ENCODE peak calls at places on chromosome 4, in ten cellular contexts. One of them, this sample, is unnamed.
A peak's percentile ranks its signal among the peaks of the same experiment; 100 is the strongest.

GRCh38 chr4:19592391-19592790 is 659.3 kb upstream of the SLIT2 start:
- DNase-seq in endothelial cell of umbilical vein: no peak
- DNase-seq in suprapubic skin: no peak
- DNase-seq in A549: no peak
- DNase-seq in adrenal gland: no peak
- DNase-seq in sigmoid colon: no peak
- DNase-seq in tibial nerve: no peak
- DNase-seq in HCT116: no peak
- DNase-seq in breast epithelium: no peak
- DNase-seq in uterus: no peak
- DNase-seq in this sample: no peak

GRCh38 chr4:152735302-152735917 is 44.1 kb downstream of the TIGD4 start:
- DNase-seq in endothelial cell of umbilical vein: peak; percentile 41
- DNase-seq in suprapubic skin: no peak
- DNase-seq in A549: peak; percentile 11
- DNase-seq in adrenal gland: no peak
- DNase-seq in sigmoid colon: no peak
- DNase-seq in tibial nerve: no peak
- DNase-seq in HCT116: peak; percentile 12
- DNase-seq in breast epithelium: no peak
- DNase-seq in uterus: no peak
- DNase-seq in this sample: no peak

GRCh38 chr4:19735012-19735411 is 516.7 kb upstream of the SLIT2 start:
- DNase-seq in endothelial cell of umbilical vein: no peak
- DNase-seq in suprapubic skin: no peak
- DNase-seq in A549: no peak
- DNase-seq in adrenal gland: no peak
- DNase-seq in sigmoid colon: no peak
- DNase-seq in tibial nerve: no peak
- DNase-seq in HCT116: no peak
- DNase-seq in breast epithelium: no peak
- DNase-seq in uterus: no peak
- DNase-seq in this sample: no peak

GRCh38 chr4:57430706-57431105 is 320.5 kb upstream of the IGFBP7 start:
- DNase-seq in endothelial cell of umbilical vein: no peak
- DNase-seq in suprapubic skin: no peak
- DNase-seq in A549: no peak
- DNase-seq in adrenal gland: no peak
- DNase-seq in sigmoid colon: no peak
- DNase-seq in tibial nerve: no peak
- DNase-seq in HCT116: no peak
- DNase-seq in breast epithelium: no peak
- DNase-seq in uterus: no peak
- DNase-seq in this sample: no peak

GRCh38 chr4:119536572-119537528 is 91.8 kb downstream of the PDE5A start:
- DNase-seq in endothelial cell of umbilical vein: peak; percentile 3
- DNase-seq in suprapubic skin: no peak
- DNase-seq in A549: no peak
- DNase-seq in adrenal gland: no peak
- DNase-seq in sigmoid colon: no peak
- DNase-seq in tibial nerve: no peak
- DNase-seq in HCT116: no peak
- DNase-seq in breast epithelium: no peak
- DNase-seq in uterus: no peak
- DNase-seq in this sample: no peak

GRCh38 chr4:81628489-81628888 is 156.8 kb upstream of the RASGEF1B start:
- DNase-seq in endothelial cell of umbilical vein: no peak
- DNase-seq in suprapubic skin: no peak
- DNase-seq in A549: no peak
- DNase-seq in adrenal gland: no peak
- DNase-seq in sigmoid colon: no peak
- DNase-seq in tibial nerve: no peak
- DNase-seq in HCT116: no peak
- DNase-seq in breast epithelium: no peak
- DNase-seq in uterus: no peak
- DNase-seq in this sample: no peak

GRCh38 chr4:88015659-88016295 is 8.3 kb downstream of the PKD2 start:
- DNase-seq in endothelial cell of umbilical vein: no peak
- DNase-seq in suprapubic skin: no peak
- DNase-seq in A549: no peak
- DNase-seq in adrenal gland: no peak
- DNase-seq in sigmoid colon: no peak
- DNase-seq in tibial nerve: no peak
- DNase-seq in HCT116: no peak
- DNase-seq in breast epithelium: no peak
- DNase-seq in uterus: no peak
- DNase-seq in this sample: no peak

GRCh38 chr4:122917731-122918130 is 4.7 kb downstream of the NUDT6 start:
- DNase-seq in endothelial cell of umbilical vein: peak; percentile 85
- DNase-seq in suprapubic skin: no peak
- DNase-seq in A549: no peak
- DNase-seq in adrenal gland: no peak
- DNase-seq in sigmoid colon: no peak
- DNase-seq in tibial nerve: no peak
- DNase-seq in HCT116: no peak
- DNase-seq in breast epithelium: no peak
- DNase-seq in uterus: no peak
- DNase-seq in this sample: no peak

GRCh38 chr4:122773021-122773420 is 40.5 kb downstream of the BBS12 start:
- DNase-seq in endothelial cell of umbilical vein: peak; percentile 29
- DNase-seq in suprapubic skin: no peak
- DNase-seq in A549: no peak
- DNase-seq in adrenal gland: no peak
- DNase-seq in sigmoid colon: no peak
- DNase-seq in tibial nerve: no peak
- DNase-seq in HCT116: no peak
- DNase-seq in breast epithelium: no peak
- DNase-seq in uterus: no peak
- DNase-seq in this sample: no peak

GRCh38 chr4:186029731-186030421 is 39.1 kb upstream of the TLR3 start:
- DNase-seq in endothelial cell of umbilical vein: peak; percentile 85
- DNase-seq in suprapubic skin: no peak
- DNase-seq in A549: no peak
- DNase-seq in adrenal gland: peak; percentile 93
- DNase-seq in sigmoid colon: peak; percentile 90
- DNase-seq in tibial nerve: peak; percentile 28
- DNase-seq in HCT116: no peak
- DNase-seq in breast epithelium: peak; percentile 58
- DNase-seq in uterus: peak; percentile 64
- DNase-seq in this sample: peak; percentile 74

GRCh38 chr4:67292045-67292444 is 253.3 kb downstream of the CENPC start:
- DNase-seq in endothelial cell of umbilical vein: no peak
- DNase-seq in suprapubic skin: no peak
- DNase-seq in A549: no peak
- DNase-seq in adrenal gland: no peak
- DNase-seq in sigmoid colon: no peak
- DNase-seq in tibial nerve: no peak
- DNase-seq in HCT116: no peak
- DNase-seq in breast epithelium: no peak
- DNase-seq in uterus: no peak
- DNase-seq in this sample: no peak

DNA sequence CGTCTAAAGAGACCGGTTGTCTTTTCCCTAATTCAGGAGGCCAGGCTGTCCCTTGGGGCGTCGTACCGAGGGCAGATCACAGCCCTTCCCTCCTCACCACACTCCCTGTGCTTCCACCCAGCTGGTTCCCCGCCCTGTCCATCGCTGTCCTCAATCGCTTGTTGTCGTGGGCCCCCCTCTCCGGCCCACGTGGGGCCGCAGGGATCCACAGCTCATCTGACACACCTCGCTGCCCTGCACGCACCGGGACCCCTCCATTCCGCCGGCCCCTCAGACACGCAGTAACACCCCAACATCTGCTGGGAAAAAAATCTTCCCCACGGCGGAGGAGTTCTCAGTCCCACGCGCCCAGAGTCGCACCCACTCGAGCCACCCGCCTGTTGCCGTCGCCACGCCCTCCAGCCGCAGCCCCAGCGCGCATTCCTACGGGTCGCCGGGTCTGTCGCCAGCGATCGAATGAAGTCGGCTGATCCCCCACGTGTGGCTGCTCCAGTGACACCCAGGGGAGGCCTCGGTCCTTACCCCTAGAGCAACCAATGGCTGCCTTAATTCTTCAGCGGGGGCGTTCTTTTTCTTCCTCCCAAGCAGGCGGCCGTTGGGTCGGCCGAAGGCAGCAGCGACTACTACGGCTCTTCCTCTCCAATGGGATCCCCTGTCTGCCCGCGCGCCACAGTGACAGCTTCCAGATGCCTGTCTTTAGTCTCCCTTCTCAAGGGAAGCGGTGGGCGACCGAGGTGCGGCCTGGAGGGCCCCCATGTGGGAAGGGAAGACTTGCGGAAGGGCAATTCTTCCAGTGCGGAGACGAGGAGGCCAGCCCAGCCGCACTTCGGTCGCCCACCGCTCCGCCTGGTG is 885 bp upstream of the SEPTIN11 start:
- DNase-seq in endothelial cell of umbilical vein: peak; percentile 75
- DNase-seq in suprapubic skin: peak; percentile 89
- DNase-seq in A549: peak; percentile 55
- DNase-seq in adrenal gland: peak; percentile 81
- DNase-seq in sigmoid colon: peak; percentile 90
- DNase-seq in tibial nerve: peak; percentile 34
- DNase-seq in HCT116: peak; percentile 59
- DNase-seq in breast epithelium: peak; percentile 73
- DNase-seq in uterus: peak; percentile 73
- DNase-seq in this sample: peak; percentile 63
- TF ChIP-seq POLR2A in endothelial cell of umbilical vein: no peak
- TF ChIP-seq POLR2A in suprapubic skin: peak; percentile 12
- TF ChIP-seq POLR2A in A549: no peak
- TF ChIP-seq POLR2A in adrenal gland: no peak
- TF ChIP-seq POLR2A in sigmoid colon: no peak
- TF ChIP-seq POLR2A in tibial nerve: no peak
- TF ChIP-seq POLR2A in HCT116: no peak
- TF ChIP-seq POLR2A in breast epithelium: no peak
- TF ChIP-seq POLR2A in uterus: peak; percentile 11
- TF ChIP-seq POLR2A in this sample: no peak

GRCh38 chr4:168678751-168679366 is 182.0 kb downstream of the PALLD start:
- DNase-seq in endothelial cell of umbilical vein: no peak
- DNase-seq in suprapubic skin: no peak
- DNase-seq in A549: no peak
- DNase-seq in adrenal gland: no peak
- DNase-seq in sigmoid colon: no peak
- DNase-seq in tibial nerve: no peak
- DNase-seq in HCT116: no peak
- DNase-seq in breast epithelium: no peak
- DNase-seq in uterus: no peak
- DNase-seq in this sample: no peak
- TF ChIP-seq POLR2A in endothelial cell of umbilical vein: no peak
- TF ChIP-seq POLR2A in suprapubic skin: no peak
- TF ChIP-seq POLR2A in A549: no peak
- TF ChIP-seq POLR2A in adrenal gland: no peak
- TF ChIP-seq POLR2A in sigmoid colon: no peak
- TF ChIP-seq POLR2A in tibial nerve: no peak
- TF ChIP-seq POLR2A in HCT116: no peak
- TF ChIP-seq POLR2A in breast epithelium: no peak
- TF ChIP-seq POLR2A in uterus: no peak
- TF ChIP-seq POLR2A in this sample: no peak

DNA sequence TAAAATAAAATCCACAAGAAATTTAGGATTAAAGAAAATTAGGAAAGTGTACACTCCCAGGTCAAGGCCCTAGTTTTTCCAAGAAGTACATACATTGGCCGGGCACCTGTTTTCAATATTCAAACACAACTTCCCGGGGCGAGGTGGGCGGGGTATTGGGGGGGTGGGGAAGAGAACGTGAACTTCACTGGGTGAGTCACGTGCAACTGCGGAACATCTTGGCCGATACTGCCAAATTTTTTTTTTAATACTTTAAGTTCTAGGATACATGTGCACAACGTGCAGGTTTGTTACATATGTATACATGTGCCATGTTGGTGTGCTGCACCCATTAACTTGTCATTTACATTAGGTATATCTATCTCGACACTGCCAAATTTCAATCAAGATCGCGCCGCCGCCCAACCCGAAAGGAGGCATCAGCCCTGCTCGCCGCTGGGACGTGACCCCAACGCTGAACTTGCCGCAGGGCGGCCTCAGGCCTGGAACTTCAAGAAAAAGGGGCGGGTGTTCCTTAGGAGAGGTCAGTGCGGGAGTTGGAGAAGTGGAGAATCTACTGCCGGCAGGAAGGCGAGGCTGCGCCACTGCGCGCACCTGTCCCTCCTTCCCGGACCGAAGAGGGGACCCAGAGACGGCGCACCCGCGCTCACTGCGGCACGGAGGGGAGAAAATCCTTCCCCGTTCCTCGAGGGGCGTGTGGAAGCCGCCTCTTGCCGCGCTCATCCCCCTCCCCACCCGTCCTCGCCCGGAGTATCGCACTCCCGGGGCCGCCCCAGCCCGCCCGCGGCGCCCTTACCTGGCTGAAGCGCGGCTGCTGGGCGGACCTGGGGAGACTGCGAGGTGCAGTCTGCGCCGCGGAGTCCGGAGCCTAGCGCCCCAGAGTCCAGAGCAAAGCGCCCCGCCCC is at the start of gene TEC:
- DNase-seq in endothelial cell of umbilical vein: peak; percentile 22
- DNase-seq in suprapubic skin: peak; percentile 85
- DNase-seq in A549: peak; percentile 38
- DNase-seq in adrenal gland: peak; percentile 74
- DNase-seq in sigmoid colon: peak; percentile 73
- DNase-seq in tibial nerve: peak; percentile 17
- DNase-seq in HCT116: peak; percentile 48
- DNase-seq in breast epithelium: no peak
- DNase-seq in uterus: no peak
- DNase-seq in this sample: peak; percentile 7
- TF ChIP-seq POLR2A in endothelial cell of umbilical vein: no peak
- TF ChIP-seq POLR2A in suprapubic skin: peak; percentile 46
- TF ChIP-seq POLR2A in A549: peak; percentile 28
- TF ChIP-seq POLR2A in adrenal gland: peak; percentile 55
- TF ChIP-seq POLR2A in sigmoid colon: no peak
- TF ChIP-seq POLR2A in tibial nerve: no peak
- TF ChIP-seq POLR2A in HCT116: peak; percentile 17
- TF ChIP-seq POLR2A in breast epithelium: no peak
- TF ChIP-seq POLR2A in uterus: peak; percentile 66
- TF ChIP-seq POLR2A in this sample: peak; percentile 53

DNA sequence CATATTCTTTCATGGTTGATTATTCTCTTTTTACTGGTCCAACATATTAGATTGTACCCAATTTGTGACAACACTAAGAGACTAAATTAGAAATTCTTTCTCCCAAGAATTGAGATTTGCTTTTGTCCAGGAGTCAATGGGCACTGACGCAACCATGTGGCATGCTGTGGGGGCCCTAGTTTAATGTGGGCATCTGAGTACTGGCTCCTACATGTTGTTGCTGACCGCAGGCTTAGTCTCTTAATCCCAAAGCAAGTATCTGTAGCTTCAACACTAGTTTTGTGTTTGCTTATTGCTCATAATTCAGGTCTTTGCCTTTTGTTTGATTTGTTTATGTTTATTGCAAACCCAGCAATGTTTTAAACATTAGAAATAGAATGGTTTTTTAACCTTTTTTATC is 263.4 kb upstream of the NDST4 start:
- DNase-seq in endothelial cell of umbilical vein: no peak
- DNase-seq in suprapubic skin: no peak
- DNase-seq in A549: no peak
- DNase-seq in adrenal gland: no peak
- DNase-seq in sigmoid colon: no peak
- DNase-seq in tibial nerve: no peak
- DNase-seq in HCT116: no peak
- DNase-seq in breast epithelium: no peak
- DNase-seq in uterus: no peak
- DNase-seq in this sample: no peak
- TF ChIP-seq POLR2A in endothelial cell of umbilical vein: no peak
- TF ChIP-seq POLR2A in suprapubic skin: no peak
- TF ChIP-seq POLR2A in A549: no peak
- TF ChIP-seq POLR2A in adrenal gland: no peak
- TF ChIP-seq POLR2A in sigmoid colon: no peak
- TF ChIP-seq POLR2A in tibial nerve: no peak
- TF ChIP-seq POLR2A in HCT116: no peak
- TF ChIP-seq POLR2A in breast epithelium: no peak
- TF ChIP-seq POLR2A in uterus: no peak
- TF ChIP-seq POLR2A in this sample: no peak